ENCODE peak calls at places on chromosomes 1 and 21, in five cellular contexts. One of them, this sample, is unnamed.

GRCh38 chr1:84896279-84896678 is 3.3 kb upstream of the LPAR3 start:
- DNase-seq in foreskin fibroblast: no peak
- DNase-seq in fibroblast of lung: no peak
- DNase-seq in mammary epithelial cell: no peak
- DNase-seq in tibial nerve: no peak
- DNase-seq in this sample: no peak

GRCh38 chr1:236124965-236125364 is 17.4 kb upstream of the GPR137B start:
- DNase-seq in foreskin fibroblast: no peak
- DNase-seq in fibroblast of lung: no peak
- DNase-seq in mammary epithelial cell: no peak
- DNase-seq in tibial nerve: no peak
- DNase-seq in this sample: no peak

GRCh38 chr21:38743772-38744529 is 61.8 kb upstream of the ETS2 start:
- DNase-seq in foreskin fibroblast: no peak
- DNase-seq in fibroblast of lung: no peak
- DNase-seq in mammary epithelial cell: no peak
- DNase-seq in tibial nerve: no peak
- DNase-seq in this sample: no peak

GRCh38 chr1:59142663-59143487 is 154.0 kb upstream of the FGGY start:
- DNase-seq in foreskin fibroblast: peak; percentile 91
- DNase-seq in fibroblast of lung: peak; percentile 97
- DNase-seq in mammary epithelial cell: peak; percentile 95
- DNase-seq in tibial nerve: no peak
- DNase-seq in this sample: peak; percentile 87

GRCh38 chr1:98112631-98113030 is 191.8 kb upstream of the DPYD start:
- DNase-seq in foreskin fibroblast: no peak
- DNase-seq in fibroblast of lung: no peak
- DNase-seq in mammary epithelial cell: no peak
- DNase-seq in tibial nerve: no peak
- DNase-seq in this sample: no peak

GRCh38 chr1:42348498-42348897 is 13.5 kb upstream of the FOXJ3 start:
- DNase-seq in foreskin fibroblast: no peak
- DNase-seq in fibroblast of lung: no peak
- DNase-seq in mammary epithelial cell: no peak
- DNase-seq in tibial nerve: no peak
- DNase-seq in this sample: no peak

GRCh38 chr1:1157914-1158710 is 15.6 kb upstream of the TTLL10 start:
- DNase-seq in foreskin fibroblast: no peak
- DNase-seq in fibroblast of lung: peak; percentile 27
- DNase-seq in mammary epithelial cell: peak; percentile 33
- DNase-seq in tibial nerve: no peak
- DNase-seq in this sample: no peak

GRCh38 chr1:28910379-28911125 is 3.8 kb upstream of the EPB41 start:
- DNase-seq in foreskin fibroblast: no peak
- DNase-seq in fibroblast of lung: no peak
- DNase-seq in mammary epithelial cell: no peak
- DNase-seq in tibial nerve: no peak
- DNase-seq in this sample: no peak

GRCh38 chr1:230381049-230381467 is 45.1 kb downstream of the PGBD5 start:
- DNase-seq in foreskin fibroblast: no peak
- DNase-seq in fibroblast of lung: no peak
- DNase-seq in mammary epithelial cell: no peak
- DNase-seq in tibial nerve: no peak
- DNase-seq in this sample: no peak

GRCh38 chr1:94759188-94759587 is 61.0 kb upstream of the SLC44A3 start:
- DNase-seq in foreskin fibroblast: no peak
- DNase-seq in fibroblast of lung: no peak
- DNase-seq in mammary epithelial cell: no peak
- DNase-seq in tibial nerve: no peak
- DNase-seq in this sample: no peak

GRCh38 chr1:54047384-54048315 is 5.4 kb downstream of the TMEM59 start:
- DNase-seq in foreskin fibroblast: no peak
- DNase-seq in fibroblast of lung: peak; percentile 30
- DNase-seq in mammary epithelial cell: no peak
- DNase-seq in tibial nerve: no peak
- DNase-seq in this sample: no peak

GRCh38 chr21:38478782-38479181 is 19.5 kb downstream of the ERG start:
- DNase-seq in foreskin fibroblast: no peak
- DNase-seq in fibroblast of lung: peak; percentile 97
- DNase-seq in mammary epithelial cell: peak; percentile 99
- DNase-seq in tibial nerve: no peak
- DNase-seq in this sample: peak; percentile 64

GRCh38 chr1:219875860-219876259 is 52.5 kb downstream of the SLC30A10 start:
- DNase-seq in foreskin fibroblast: no peak
- DNase-seq in fibroblast of lung: no peak
- DNase-seq in mammary epithelial cell: no peak
- DNase-seq in tibial nerve: no peak
- DNase-seq in this sample: no peak

GRCh38 chr1:91783423-91784162 is 102.4 kb downstream of the TGFBR3 start:
- DNase-seq in foreskin fibroblast: no peak
- DNase-seq in fibroblast of lung: peak; percentile 71
- DNase-seq in mammary epithelial cell: no peak
- DNase-seq in tibial nerve: no peak
- DNase-seq in this sample: no peak

GRCh38 chr1:91779603-91780021 is 106.3 kb downstream of the TGFBR3 start:
- DNase-seq in foreskin fibroblast: no peak
- DNase-seq in fibroblast of lung: no peak
- DNase-seq in mammary epithelial cell: no peak
- DNase-seq in tibial nerve: no peak
- DNase-seq in this sample: no peak

GRCh38 chr1:91778964-91779363 is 107.0 kb downstream of the TGFBR3 start:
- DNase-seq in foreskin fibroblast: peak; percentile 79
- DNase-seq in fibroblast of lung: no peak
- DNase-seq in mammary epithelial cell: no peak
- DNase-seq in tibial nerve: no peak
- DNase-seq in this sample: no peak

GRCh38 chr1:91781916-91782622 is 103.9 kb downstream of the TGFBR3 start:
- DNase-seq in foreskin fibroblast: no peak
- DNase-seq in fibroblast of lung: no peak
- DNase-seq in mammary epithelial cell: no peak
- DNase-seq in tibial nerve: no peak
- DNase-seq in this sample: no peak

GRCh38 chr1:91781371-91781825 is 104.6 kb downstream of the TGFBR3 start:
- DNase-seq in foreskin fibroblast: peak; percentile 91
- DNase-seq in fibroblast of lung: peak; percentile 82
- DNase-seq in mammary epithelial cell: no peak
- DNase-seq in tibial nerve: no peak
- DNase-seq in this sample: peak; percentile 74
- H3K4me3 ChIP-seq in foreskin fibroblast: no peak overlapping the region
- H3K4me3 ChIP-seq in fibroblast of lung: no peak overlapping the region
- H3K4me3 ChIP-seq in mammary epithelial cell: no peak overlapping the region
- H3K4me3 ChIP-seq in tibial nerve: no peak overlapping the region
- H3K4me3 ChIP-seq in this sample: no peak overlapping the region

DNA sequence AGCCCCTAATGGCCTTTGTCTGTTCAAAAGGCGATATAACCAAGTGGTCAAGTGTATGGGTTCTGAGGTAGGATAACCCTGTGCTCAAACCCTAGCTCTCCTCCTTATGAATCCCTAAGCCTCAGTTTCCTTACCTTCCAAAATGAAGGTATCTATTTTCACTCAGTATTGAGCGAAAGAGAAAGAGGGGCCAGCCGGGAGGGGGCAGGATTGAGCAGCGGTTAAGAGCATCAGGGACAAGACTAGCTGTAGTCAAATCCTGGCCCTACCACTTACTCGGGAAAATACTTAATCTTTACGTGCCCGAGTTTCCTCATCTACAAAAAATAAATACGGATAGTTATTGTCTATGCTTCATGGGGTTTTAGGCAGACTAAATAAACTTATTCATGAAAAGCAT is 25.7 kb downstream of the LY9 start:
- DNase-seq in foreskin fibroblast: no peak
- DNase-seq in fibroblast of lung: no peak
- DNase-seq in mammary epithelial cell: no peak
- DNase-seq in tibial nerve: no peak
- DNase-seq in this sample: no peak
- TF ChIP-seq CTCF in foreskin fibroblast: no peak
- TF ChIP-seq CTCF in fibroblast of lung: no peak
- TF ChIP-seq CTCF in mammary epithelial cell: peak; percentile 16
- TF ChIP-seq CTCF in tibial nerve: no peak
- TF ChIP-seq CTCF in this sample: peak; percentile 26

GRCh38 chr21:31190516-31190915 is 152.2 kb upstream of the KRTAP19-8 start:
- DNase-seq in foreskin fibroblast: no peak
- DNase-seq in fibroblast of lung: no peak
- DNase-seq in mammary epithelial cell: no peak
- DNase-seq in tibial nerve: no peak
- DNase-seq in this sample: no peak

GRCh38 chr21:31184462-31184861 is 146.2 kb upstream of the KRTAP19-8 start:
- DNase-seq in foreskin fibroblast: no peak
- DNase-seq in fibroblast of lung: no peak
- DNase-seq in mammary epithelial cell: no peak
- DNase-seq in tibial nerve: no peak
- DNase-seq in this sample: no peak

GRCh38 chr21:31187499-31187898 is 149.2 kb upstream of the KRTAP19-8 start:
- DNase-seq in foreskin fibroblast: no peak
- DNase-seq in fibroblast of lung: no peak
- DNase-seq in mammary epithelial cell: no peak
- DNase-seq in tibial nerve: no peak
- DNase-seq in this sample: no peak

GRCh38 chr21:31185663-31186062 is 147.4 kb upstream of the KRTAP19-8 start:
- DNase-seq in foreskin fibroblast: no peak
- DNase-seq in fibroblast of lung: no peak
- DNase-seq in mammary epithelial cell: no peak
- DNase-seq in tibial nerve: no peak
- DNase-seq in this sample: no peak

DNA sequence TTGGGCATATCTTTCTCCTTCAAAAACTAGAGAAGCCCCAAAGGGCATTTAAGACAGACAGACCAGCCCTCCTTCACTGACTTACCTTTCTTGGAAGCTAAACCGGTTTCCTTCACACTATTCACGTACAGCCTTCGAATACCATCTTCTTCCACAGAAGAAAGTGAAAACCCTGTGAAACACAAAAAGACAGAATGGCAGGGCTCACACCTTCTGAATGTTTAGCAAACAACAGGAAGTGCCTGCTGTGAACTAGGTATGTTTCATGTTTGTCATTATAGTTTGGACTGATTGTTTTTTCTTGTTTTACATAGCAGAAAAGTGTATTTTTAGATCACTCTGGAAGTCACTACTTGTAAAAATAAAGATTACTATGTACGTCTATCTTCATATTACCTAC is 148.6 kb upstream of the KRTAP19-8 start:
- DNase-seq in foreskin fibroblast: no peak
- DNase-seq in fibroblast of lung: no peak
- DNase-seq in mammary epithelial cell: no peak
- DNase-seq in tibial nerve: no peak
- DNase-seq in this sample: no peak
- H3K4me3 ChIP-seq in foreskin fibroblast: no peak overlapping the region
- H3K4me3 ChIP-seq in fibroblast of lung: no peak overlapping the region
- H3K4me3 ChIP-seq in mammary epithelial cell: no peak overlapping the region
- H3K4me3 ChIP-seq in tibial nerve: no peak overlapping the region
- H3K4me3 ChIP-seq in this sample: no peak overlapping the region

GRCh38 chr1:16081636-16082035 is 8.2 kb upstream of the FAM131C start:
- DNase-seq in foreskin fibroblast: no peak
- DNase-seq in fibroblast of lung: no peak
- DNase-seq in mammary epithelial cell: no peak
- DNase-seq in tibial nerve: no peak
- DNase-seq in this sample: no peak

GRCh38 chr1:16080422-16081150 is 7.1 kb upstream of the FAM131C start:
- DNase-seq in foreskin fibroblast: no peak
- DNase-seq in fibroblast of lung: no peak
- DNase-seq in mammary epithelial cell: no peak
- DNase-seq in tibial nerve: no peak
- DNase-seq in this sample: no peak

GRCh38 chr1:16083486-16083885 is 10.0 kb upstream of the FAM131C start:
- DNase-seq in foreskin fibroblast: no peak
- DNase-seq in fibroblast of lung: no peak
- DNase-seq in mammary epithelial cell: no peak
- DNase-seq in tibial nerve: no peak
- DNase-seq in this sample: no peak

GRCh38 chr1:16085521-16085920 is 12.1 kb upstream of the FAM131C start:
- DNase-seq in foreskin fibroblast: no peak
- DNase-seq in fibroblast of lung: no peak
- DNase-seq in mammary epithelial cell: no peak
- DNase-seq in tibial nerve: no peak
- DNase-seq in this sample: no peak

DNA sequence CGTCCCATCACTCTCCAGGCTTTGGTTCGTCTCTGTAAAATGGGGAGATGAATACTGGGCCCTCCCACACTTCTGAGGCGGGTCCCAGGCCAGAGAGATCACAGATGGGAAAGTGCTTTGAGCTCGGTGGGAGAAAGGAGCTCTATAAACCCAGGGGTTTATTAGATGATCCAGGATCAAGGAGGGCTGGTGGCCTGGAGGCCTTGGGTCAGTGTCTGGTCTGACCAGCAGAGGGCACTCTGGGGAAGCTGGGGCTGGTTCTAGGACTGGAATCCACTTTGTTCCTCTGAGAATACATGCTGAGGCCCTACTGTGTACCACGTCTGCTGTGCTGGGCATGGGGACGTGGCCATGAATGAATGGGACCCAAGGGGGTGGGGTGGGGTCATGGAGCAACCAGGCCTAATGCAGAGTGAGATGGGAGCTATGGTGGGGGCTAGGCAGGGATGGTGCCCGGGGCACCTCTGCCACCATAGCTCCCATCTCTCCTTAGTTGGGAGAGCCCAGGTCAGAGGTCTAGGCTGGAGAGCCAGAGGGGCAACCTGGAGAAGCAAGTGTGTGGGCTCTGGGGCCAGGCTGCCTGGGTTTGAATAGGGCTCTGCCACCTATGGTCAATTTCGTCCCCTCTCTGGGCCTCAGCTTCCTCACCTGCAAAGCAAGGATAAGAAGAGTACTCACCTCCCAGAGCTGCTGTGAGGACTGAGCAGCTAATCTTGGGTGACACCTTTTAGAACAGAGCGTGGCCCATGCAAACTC is 9.0 kb upstream of the FAM131C start:
- DNase-seq in foreskin fibroblast: peak; percentile 37
- DNase-seq in fibroblast of lung: peak; percentile 37
- DNase-seq in mammary epithelial cell: peak; percentile 56
- DNase-seq in tibial nerve: peak; percentile 64
- DNase-seq in this sample: no peak
- TF ChIP-seq CTCF in foreskin fibroblast: peak; percentile 93
- TF ChIP-seq CTCF in fibroblast of lung: peak; percentile 94
- TF ChIP-seq CTCF in mammary epithelial cell: peak; percentile 96
- TF ChIP-seq CTCF in tibial nerve: peak; percentile 81
- TF ChIP-seq CTCF in this sample: peak; percentile 95

DNA sequence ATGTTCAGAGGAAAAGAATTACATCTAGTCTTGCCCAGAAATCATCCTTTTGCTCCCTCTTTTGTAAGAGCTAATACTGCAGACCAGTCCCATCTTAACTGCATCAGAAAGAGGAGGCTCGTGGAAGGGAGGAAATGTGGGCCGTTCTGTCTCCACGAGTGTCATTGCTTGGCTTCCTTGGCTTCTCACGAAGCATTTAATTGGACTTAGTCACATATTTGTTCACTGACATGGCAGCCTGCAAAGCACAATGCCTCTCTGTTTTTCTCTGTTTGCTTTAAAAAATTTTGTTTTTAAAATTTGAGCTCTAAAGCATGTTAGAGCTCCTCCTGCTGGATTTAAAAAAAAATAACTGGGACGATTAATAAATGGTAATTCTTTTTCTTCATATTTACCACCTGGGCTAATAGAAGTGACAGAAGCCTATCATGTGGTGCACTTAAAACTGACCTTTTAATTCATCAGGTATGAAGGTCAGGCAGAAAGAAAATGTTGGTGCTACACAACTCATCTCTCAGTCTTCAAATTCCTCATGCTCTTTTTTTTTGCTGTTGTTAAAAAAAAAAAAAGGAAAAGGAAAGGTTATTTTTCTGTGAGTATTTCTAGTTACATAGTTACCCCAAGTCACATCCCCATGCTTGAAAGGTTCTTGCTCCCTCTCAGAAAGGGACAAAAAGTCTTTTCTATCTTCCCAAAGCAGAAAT is 21.0 kb upstream of the C1orf105 start:
- DNase-seq in foreskin fibroblast: peak; percentile 91
- DNase-seq in fibroblast of lung: peak; percentile 98
- DNase-seq in mammary epithelial cell: peak; percentile 84
- DNase-seq in tibial nerve: peak; percentile 65
- DNase-seq in this sample: peak; percentile 97
- H3K4me3 ChIP-seq in foreskin fibroblast: no peak overlapping the region
- H3K4me3 ChIP-seq in fibroblast of lung: no peak overlapping the region
- H3K4me3 ChIP-seq in mammary epithelial cell: no peak overlapping the region
- H3K4me3 ChIP-seq in tibial nerve: no peak overlapping the region
- H3K4me3 ChIP-seq in this sample: no peak overlapping the region